ENCODE peak calls at places on chromosomes 2 and 18, in eight cellular contexts. One of them, this sample, is unnamed.

GRCh38 chr2:102286041-102286440 is 25.3 kb upstream of the IL1RL1 start:
- DNase-seq in NCI-H1417: no peak
- DNase-seq in mammary epithelial cell: no peak
- DNase-seq in renal cortical epithelial cell: no peak
- DNase-seq in frontal cortex: no peak
- DNase-seq in cerebellum: no peak
- DNase-seq in IMR-90: no peak
- DNase-seq in GM03348: no peak
- DNase-seq in this sample: no peak

GRCh38 chr2:117902933-117903332 is 88.4 kb downstream of the DDX18 start:
- DNase-seq in NCI-H1417: no peak
- DNase-seq in mammary epithelial cell: no peak
- DNase-seq in renal cortical epithelial cell: no peak
- DNase-seq in frontal cortex: no peak
- DNase-seq in cerebellum: no peak
- DNase-seq in IMR-90: no peak
- DNase-seq in GM03348: no peak
- DNase-seq in this sample: no peak

GRCh38 chr2:9805435-9806297 is 37.6 kb upstream of the TAF1B start:
- DNase-seq in NCI-H1417: no peak
- DNase-seq in mammary epithelial cell: no peak
- DNase-seq in renal cortical epithelial cell: no peak
- DNase-seq in frontal cortex: no peak
- DNase-seq in cerebellum: no peak
- DNase-seq in IMR-90: peak
- DNase-seq in GM03348: no peak
- DNase-seq in this sample: no peak

GRCh38 chr2:120578576-120579352 is 156.9 kb upstream of the GLI2 start:
- DNase-seq in NCI-H1417: no peak
- DNase-seq in mammary epithelial cell: no peak
- DNase-seq in renal cortical epithelial cell: no peak
- DNase-seq in frontal cortex: no peak
- DNase-seq in cerebellum: no peak
- DNase-seq in IMR-90: no peak
- DNase-seq in GM03348: no peak
- DNase-seq in this sample: no peak

GRCh38 chr2:225788571-225788970 is 389.1 kb downstream of the NYAP2 start:
- DNase-seq in NCI-H1417: no peak
- DNase-seq in mammary epithelial cell: no peak
- DNase-seq in renal cortical epithelial cell: no peak
- DNase-seq in frontal cortex: no peak
- DNase-seq in cerebellum: no peak
- DNase-seq in IMR-90: peak
- DNase-seq in GM03348: no peak
- DNase-seq in this sample: no peak

GRCh38 chr2:228927028-228928010 is 343.8 kb downstream of the PID1 start:
- DNase-seq in NCI-H1417: peak
- DNase-seq in mammary epithelial cell: peak
- DNase-seq in renal cortical epithelial cell: no peak
- DNase-seq in frontal cortex: no peak
- DNase-seq in cerebellum: no peak
- DNase-seq in IMR-90: no peak
- DNase-seq in GM03348: no peak
- DNase-seq in this sample: peak

GRCh38 chr2:203650860-203651613 is 55.4 kb upstream of the CD28 start:
- DNase-seq in NCI-H1417: peak
- DNase-seq in mammary epithelial cell: peak
- DNase-seq in renal cortical epithelial cell: peak
- DNase-seq in frontal cortex: no peak
- DNase-seq in cerebellum: no peak
- DNase-seq in IMR-90: peak
- DNase-seq in GM03348: peak
- DNase-seq in this sample: peak

GRCh38 chr2:45944075-45944474 is 292.6 kb downstream of the PRKCE start:
- DNase-seq in NCI-H1417: no peak
- DNase-seq in mammary epithelial cell: peak
- DNase-seq in renal cortical epithelial cell: peak
- DNase-seq in frontal cortex: no peak
- DNase-seq in cerebellum: no peak
- DNase-seq in IMR-90: peak
- DNase-seq in GM03348: peak
- DNase-seq in this sample: no peak

GRCh38 chr2:60976875-60977561 is 40.5 kb upstream of the PEX13 start:
- DNase-seq in NCI-H1417: no peak
- DNase-seq in mammary epithelial cell: no peak
- DNase-seq in renal cortical epithelial cell: no peak
- DNase-seq in frontal cortex: no peak
- DNase-seq in cerebellum: no peak
- DNase-seq in IMR-90: no peak
- DNase-seq in GM03348: no peak
- DNase-seq in this sample: no peak

GRCh38 chr2:55133467-55134315 is 83.4 kb upstream of the RTN4 start:
- DNase-seq in NCI-H1417: no peak
- DNase-seq in mammary epithelial cell: peak
- DNase-seq in renal cortical epithelial cell: peak
- DNase-seq in frontal cortex: peak
- DNase-seq in cerebellum: no peak
- DNase-seq in IMR-90: peak
- DNase-seq in GM03348: peak
- DNase-seq in this sample: no peak

GRCh38 chr2:193584001-193584400 is 1389.3 kb upstream of the TMEFF2 start:
- DNase-seq in NCI-H1417: no peak
- DNase-seq in mammary epithelial cell: peak
- DNase-seq in renal cortical epithelial cell: peak
- DNase-seq in frontal cortex: no peak
- DNase-seq in cerebellum: no peak
- DNase-seq in IMR-90: peak
- DNase-seq in GM03348: no peak
- DNase-seq in this sample: peak

GRCh38 chr18:4870177-4870773 is 326.8 kb downstream of the AKAIN1 start:
- DNase-seq in NCI-H1417: no peak
- DNase-seq in mammary epithelial cell: peak
- DNase-seq in renal cortical epithelial cell: no peak
- DNase-seq in frontal cortex: no peak
- DNase-seq in cerebellum: no peak
- DNase-seq in IMR-90: no peak
- DNase-seq in GM03348: no peak
- DNase-seq in this sample: no peak

GRCh38 chr2:10712186-10712809 is 9.1 kb upstream of the ATP6V1C2 start:
- DNase-seq in NCI-H1417: no peak
- DNase-seq in mammary epithelial cell: no peak
- DNase-seq in renal cortical epithelial cell: no peak
- DNase-seq in frontal cortex: no peak
- DNase-seq in cerebellum: no peak
- DNase-seq in IMR-90: no peak
- DNase-seq in GM03348: no peak
- DNase-seq in this sample: no peak

GRCh38 chr18:24443870-24444269 is 16.6 kb upstream of the HRH4 start:
- DNase-seq in NCI-H1417: no peak
- DNase-seq in mammary epithelial cell: no peak
- DNase-seq in renal cortical epithelial cell: no peak
- DNase-seq in frontal cortex: no peak
- DNase-seq in cerebellum: no peak
- DNase-seq in IMR-90: no peak
- DNase-seq in GM03348: no peak
- DNase-seq in this sample: no peak

GRCh38 chr18:54805571-54806334 is 22.5 kb upstream of the RAB27B start:
- DNase-seq in NCI-H1417: no peak
- DNase-seq in mammary epithelial cell: peak
- DNase-seq in renal cortical epithelial cell: peak
- DNase-seq in frontal cortex: no peak
- DNase-seq in cerebellum: no peak
- DNase-seq in IMR-90: peak
- DNase-seq in GM03348: peak
- DNase-seq in this sample: no peak

GRCh38 chr2:160336091-160336490 is 136.0 kb upstream of the ITGB6 start:
- DNase-seq in NCI-H1417: no peak
- DNase-seq in mammary epithelial cell: no peak
- DNase-seq in renal cortical epithelial cell: no peak
- DNase-seq in frontal cortex: no peak
- DNase-seq in cerebellum: no peak
- DNase-seq in IMR-90: peak
- DNase-seq in GM03348: no peak
- DNase-seq in this sample: no peak

GRCh38 chr2:66559672-66560071 is 124.7 kb downstream of the MEIS1 start:
- DNase-seq in NCI-H1417: no peak
- DNase-seq in mammary epithelial cell: no peak
- DNase-seq in renal cortical epithelial cell: no peak
- DNase-seq in frontal cortex: no peak
- DNase-seq in cerebellum: no peak
- DNase-seq in IMR-90: no peak
- DNase-seq in GM03348: no peak
- DNase-seq in this sample: no peak

GRCh38 chr2:217142649-217143266 is 282.9 kb upstream of the TNP1 start:
- DNase-seq in NCI-H1417: peak
- DNase-seq in mammary epithelial cell: peak
- DNase-seq in renal cortical epithelial cell: no peak
- DNase-seq in frontal cortex: no peak
- DNase-seq in cerebellum: no peak
- DNase-seq in IMR-90: no peak
- DNase-seq in GM03348: no peak
- DNase-seq in this sample: peak

GRCh38 chr2:135969655-135970387 is 15.6 kb downstream of the DARS1 start:
- DNase-seq in NCI-H1417: no peak
- DNase-seq in mammary epithelial cell: no peak
- DNase-seq in renal cortical epithelial cell: peak
- DNase-seq in frontal cortex: no peak
- DNase-seq in cerebellum: no peak
- DNase-seq in IMR-90: no peak
- DNase-seq in GM03348: no peak
- DNase-seq in this sample: no peak

GRCh38 chr2:241473399-241473798 is 35.0 kb downstream of the STK25 start:
- DNase-seq in NCI-H1417: no peak
- DNase-seq in mammary epithelial cell: no peak
- DNase-seq in renal cortical epithelial cell: no peak
- DNase-seq in frontal cortex: no peak
- DNase-seq in cerebellum: no peak
- DNase-seq in IMR-90: no peak
- DNase-seq in GM03348: no peak
- DNase-seq in this sample: no peak

GRCh38 chr2:20192781-20193180 is 32.1 kb downstream of the SDC1 start:
- DNase-seq in NCI-H1417: no peak
- DNase-seq in mammary epithelial cell: no peak
- DNase-seq in renal cortical epithelial cell: no peak
- DNase-seq in frontal cortex: no peak
- DNase-seq in cerebellum: no peak
- DNase-seq in IMR-90: no peak
- DNase-seq in GM03348: no peak
- DNase-seq in this sample: no peak

GRCh38 chr2:23244656-23245055 is 140.3 kb upstream of the KLHL29 start:
- DNase-seq in NCI-H1417: no peak
- DNase-seq in mammary epithelial cell: no peak
- DNase-seq in renal cortical epithelial cell: no peak
- DNase-seq in frontal cortex: no peak
- DNase-seq in cerebellum: no peak
- DNase-seq in IMR-90: no peak
- DNase-seq in GM03348: no peak
- DNase-seq in this sample: no peak

GRCh38 chr2:224781400-224781799 is 65.2 kb upstream of the CCDC195 start:
- DNase-seq in NCI-H1417: no peak
- DNase-seq in mammary epithelial cell: no peak
- DNase-seq in renal cortical epithelial cell: peak
- DNase-seq in frontal cortex: no peak
- DNase-seq in cerebellum: no peak
- DNase-seq in IMR-90: peak
- DNase-seq in GM03348: no peak
- DNase-seq in this sample: no peak

GRCh38 chr2:227052879-227053278 is 111.1 kb downstream of the COL4A4 start:
- DNase-seq in NCI-H1417: peak
- DNase-seq in mammary epithelial cell: no peak
- DNase-seq in renal cortical epithelial cell: peak
- DNase-seq in frontal cortex: no peak
- DNase-seq in cerebellum: no peak
- DNase-seq in IMR-90: no peak
- DNase-seq in GM03348: no peak
- DNase-seq in this sample: peak

GRCh38 chr2:37742286-37742685 is 70.8 kb upstream of the CDC42EP3 start:
- DNase-seq in NCI-H1417: no peak
- DNase-seq in mammary epithelial cell: no peak
- DNase-seq in renal cortical epithelial cell: no peak
- DNase-seq in frontal cortex: no peak
- DNase-seq in cerebellum: no peak
- DNase-seq in IMR-90: peak
- DNase-seq in GM03348: peak
- DNase-seq in this sample: no peak

GRCh38 chr2:189267925-189268579 is 88.5 kb upstream of the COL5A2 start:
- DNase-seq in NCI-H1417: no peak
- DNase-seq in mammary epithelial cell: no peak
- DNase-seq in renal cortical epithelial cell: no peak
- DNase-seq in frontal cortex: no peak
- DNase-seq in cerebellum: no peak
- DNase-seq in IMR-90: peak
- DNase-seq in GM03348: peak
- DNase-seq in this sample: no peak

GRCh38 chr18:23036611-23037259 is 98.5 kb upstream of the CABLES1 start:
- DNase-seq in NCI-H1417: no peak
- DNase-seq in mammary epithelial cell: no peak
- DNase-seq in renal cortical epithelial cell: no peak
- DNase-seq in frontal cortex: no peak
- DNase-seq in cerebellum: no peak
- DNase-seq in IMR-90: no peak
- DNase-seq in GM03348: no peak
- DNase-seq in this sample: no peak

GRCh38 chr2:179139506-179139905 is 89.6 kb upstream of the CCDC141 start:
- DNase-seq in NCI-H1417: no peak
- DNase-seq in mammary epithelial cell: peak
- DNase-seq in renal cortical epithelial cell: no peak
- DNase-seq in frontal cortex: no peak
- DNase-seq in cerebellum: no peak
- DNase-seq in IMR-90: peak
- DNase-seq in GM03348: no peak
- DNase-seq in this sample: no peak